ENCODE peak calls at places on chromosome 11, in six cellular contexts. U is lung, Q is upper lobe of right lung, G is PC-9, I is neural progenitor cell, S is left ventricle myocardium inferior. O is an unnamed sample.

GRCh38 chr11:113176971-113177370 is 137.4 kb upstream of the TTC12 start:
- DNase-seq in U (no peak), Q (no peak), G (peak; percentile 38), I (no peak), S (no peak), O (no peak)

GRCh38 chr11:7677071-7677470 is 3.8 kb upstream of the CYB5R2 start:
- DNase-seq in U (no peak), Q (no peak), G (peak; percentile 54), I (no peak), S (no peak), O (peak; percentile 94)

GRCh38 chr11:62542750-62543567 is 3.6 kb downstream of the AHNAK start:
- DNase-seq in U (peak; percentile 84), Q (peak; percentile 89), G (peak; percentile 76), I (peak; percentile 89), S (peak; percentile 87), O (no peak)

GRCh38 chr11:45663486-45664375 is 1.7 kb downstream of the CHST1 start:
- DNase-seq in U (no peak), Q (no peak), G (no peak), I (no peak), S (no peak), O (no peak)

GRCh38 chr11:118215262-118215661 is 9.5 kb downstream of the JAML start:
- DNase-seq in U (no peak), Q (no peak), G (no peak), I (no peak), S (no peak), O (no peak)

GRCh38 chr11:26335903-26336302 is 4.0 kb downstream of the ANO3 start:
- DNase-seq in U (no peak), Q (no peak), G (no peak), I (no peak), S (no peak), O (no peak)

GRCh38 chr11:45097721-45098493 is 48.5 kb upstream of the PRDM11 start:
- DNase-seq in U (peak; percentile 56), Q (no peak), G (no peak), I (peak; percentile 93), S (no peak), O (peak; percentile 86)

GRCh38 chr11:130431806-130432205 is 3.4 kb upstream of the ADAMTS8 start:
- DNase-seq in U (no peak), Q (no peak), G (no peak), I (no peak), S (no peak), O (no peak)

GRCh38 chr11:17063171-17064002 is 14.1 kb downstream of the RPS13 start:
- DNase-seq in U (peak; percentile 61), Q (peak; percentile 82), G (no peak), I (peak; percentile 81), S (peak; percentile 64), O (no peak)

GRCh38 chr11:103016031-103016430 is 60.5 kb upstream of the MMP13 start:
- DNase-seq in U (no peak), Q (no peak), G (no peak), I (no peak), S (no peak), O (no peak)

GRCh38 chr11:18736590-18737148 is 10.7 kb upstream of the IGSF22 start:
- DNase-seq in U (no peak), Q (no peak), G (no peak), I (no peak), S (no peak), O (no peak)
- TF ChIP-seq CTCF in U (no peak), Q (no peak), G (no peak), I (no peak), S (no peak), O (no peak)

GRCh38 chr11:13680501-13681264 is 12.2 kb downstream of the FAR1 start:
- DNase-seq in U (peak; percentile 37), Q (no peak), G (no peak), I (no peak), S (no peak), O (no peak)
- H3K4me1 ChIP-seq in U (peaks cover 6% of the 10 kb centered on the region), Q (peaks cover 14% of the 10 kb centered on the region), G (no peaks in the 10 kb centered on the region), I (peaks cover 33% of the 10 kb centered on the region), S (peaks cover 77% of the 10 kb centered on the region), O (peaks cover 20% of the 10 kb centered on the region)

GRCh38 chr11:87265915-87266314 is 228.2 kb downstream of the TMEM135 start:
- DNase-seq in U (no peak), Q (no peak), G (no peak), I (no peak), S (no peak), O (no peak)

GRCh38 chr11:87263439-87263838 is 225.7 kb downstream of the TMEM135 start:
- DNase-seq in U (no peak), Q (no peak), G (no peak), I (no peak), S (no peak), O (no peak)

GRCh38 chr11:87266751-87267150 is 229.0 kb downstream of the TMEM135 start:
- DNase-seq in U (no peak), Q (no peak), G (no peak), I (no peak), S (no peak), O (no peak)

GRCh38 chr11:87265132-87265531 is 227.4 kb downstream of the TMEM135 start:
- DNase-seq in U (no peak), Q (no peak), G (no peak), I (no peak), S (no peak), O (no peak)

DNA sequence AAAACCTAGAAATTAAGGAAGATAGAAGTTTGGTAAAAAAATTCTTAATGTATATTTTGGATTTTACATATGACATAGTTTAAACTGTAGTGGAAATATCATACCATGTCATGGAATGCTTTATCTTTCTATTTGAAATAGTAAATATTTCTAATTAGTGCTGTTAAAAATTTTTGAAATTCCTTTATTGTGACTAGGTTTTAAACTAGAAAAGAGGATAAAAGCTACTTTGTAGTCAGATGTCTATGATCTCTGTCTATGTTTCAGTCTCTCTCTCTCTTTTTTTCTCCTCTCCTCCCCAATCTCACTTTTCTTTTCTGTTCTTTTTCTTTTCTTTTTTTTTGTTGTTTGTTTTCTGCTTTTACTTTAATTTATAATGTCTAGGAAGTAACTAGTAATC is 226.2 kb downstream of the TMEM135 start:
- DNase-seq in U (no peak), Q (no peak), G (no peak), I (no peak), S (no peak), O (no peak)
- H3K27ac ChIP-seq in U (no peak overlapping the region), Q (no peak overlapping the region), G (no peak overlapping the region), I (no peak overlapping the region), S (no peak overlapping the region), O (no peak overlapping the region)

GRCh38 chr11:83816572-83817187 is 530.5 kb upstream of the CCDC90B start:
- DNase-seq in U (no peak), Q (no peak), G (no peak), I (peak; percentile 35), S (no peak), O (no peak)
- TF ChIP-seq CTCF in U (no peak), Q (peak; percentile 53), G (peak; percentile 81), I (peak; percentile 82), S (peak; percentile 59), O (peak; percentile 79)

GRCh38 chr11:95104121-95104830 is 14.6 kb downstream of the ENDOD1 start:
- DNase-seq in U (no peak), Q (no peak), G (peak; percentile 70), I (no peak), S (no peak), O (peak; percentile 72)

GRCh38 chr11:95108671-95109551 is 19.3 kb downstream of the ENDOD1 start:
- DNase-seq in U (no peak), Q (no peak), G (no peak), I (peak; percentile 13), S (no peak), O (no peak)

GRCh38 chr11:95104916-95105315 is 15.3 kb downstream of the ENDOD1 start:
- DNase-seq in U (no peak), Q (no peak), G (no peak), I (no peak), S (no peak), O (no peak)

GRCh38 chr11:95111923-95112540 is 22.4 kb downstream of the ENDOD1 start:
- DNase-seq in U (no peak), Q (no peak), G (peak; percentile 60), I (peak; percentile 11), S (no peak), O (no peak)

DNA sequence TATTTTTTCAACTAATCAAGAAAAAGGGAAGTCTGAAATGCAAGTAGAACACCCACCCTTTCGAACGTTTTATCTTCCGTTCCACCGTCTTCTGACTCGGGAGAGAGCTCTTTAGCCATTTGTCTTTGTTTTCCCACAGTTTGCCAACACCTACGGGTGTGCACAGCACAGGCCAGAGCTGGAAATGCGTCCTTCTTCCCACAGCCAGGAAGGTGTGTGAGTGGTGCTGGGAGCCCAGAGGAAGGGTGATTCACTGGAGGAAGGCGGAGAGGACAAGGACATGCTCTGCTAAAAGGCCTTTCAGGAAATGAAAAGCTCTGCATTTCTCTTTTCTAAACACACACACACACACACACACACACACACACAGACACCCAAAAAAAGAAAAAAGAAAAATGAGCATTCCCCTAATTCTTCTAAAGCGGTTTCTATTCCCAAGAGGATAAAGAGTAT is 18.5 kb downstream of the ENDOD1 start:
- DNase-seq in U (no peak), Q (no peak), G (peak; percentile 91), I (peak; percentile 5), S (peak; percentile 24), O (peak; percentile 77)
- H3K4me1 ChIP-seq in U (peaks cover 15% of the 10 kb centered on the region), Q (peaks cover 13% of the 10 kb centered on the region), G (peaks cover 34% of the 10 kb centered on the region), I (peaks cover 34% of the 10 kb centered on the region), S (peaks cover 52% of the 10 kb centered on the region), O (peaks cover 22% of the 10 kb centered on the region)

DNA sequence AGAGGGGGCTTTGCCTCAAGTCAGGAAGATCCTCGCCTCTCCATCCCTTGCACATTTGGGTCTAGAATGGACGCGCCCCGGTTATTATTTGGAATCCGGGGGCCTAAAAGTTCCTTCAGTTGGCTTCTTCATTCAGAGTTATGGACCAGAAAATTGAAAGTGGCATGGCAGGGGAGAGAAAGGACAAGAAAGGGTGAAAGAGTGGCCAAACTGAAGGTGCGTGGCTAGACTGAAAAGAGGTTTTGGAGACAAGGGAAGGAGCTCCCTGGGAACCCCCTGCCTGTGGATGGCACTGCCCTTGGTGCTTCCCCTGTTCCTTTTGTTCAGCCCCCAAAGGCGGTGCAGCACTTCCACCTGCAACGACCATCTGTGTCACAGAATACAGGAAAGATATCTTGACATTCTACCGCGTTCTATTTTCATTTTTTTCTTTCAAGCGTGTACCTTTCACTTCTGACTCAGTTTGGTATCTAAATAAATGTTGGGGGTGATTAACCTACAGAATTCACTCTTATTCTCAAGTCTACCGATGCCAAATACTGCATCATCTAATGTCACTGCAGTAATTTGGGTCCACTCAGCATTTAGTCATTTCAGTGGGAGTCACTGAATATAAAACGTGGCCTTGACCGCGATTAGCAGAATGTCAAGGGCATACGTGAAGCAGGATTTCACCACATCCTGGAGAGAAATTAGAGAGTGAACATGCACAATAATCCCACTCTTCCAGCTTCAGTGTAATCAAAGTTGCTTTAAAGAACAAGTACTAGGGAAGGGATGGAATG is 88.1 kb upstream of the ARHGAP32 start:
- DNase-seq in U (no peak), Q (no peak), G (no peak), I (no peak), S (no peak), O (no peak)
- H3K27ac ChIP-seq in U (no peak overlapping the region), Q (peak overlapping the region; percentile 51), G (no peak overlapping the region), I (no peak overlapping the region), S (peak overlapping the region; percentile 73), O (no peak overlapping the region)

O was measured in foreskin keratinocyte.